ENCODE peak calls at places on chromosomes 16 and 17, in five cellular contexts. One of them, this sample, is unnamed.

GRCh38 chr17:45719335-45720071 is 64.6 kb upstream of the CRHR1 start:
- DNase-seq in adipocyte: peak
- DNase-seq in HCEC 1CT: peak
- DNase-seq in T-helper 17 cell: no peak
- DNase-seq in psoas muscle: no peak
- DNase-seq in this sample: peak

GRCh38 chr17:81151039-81151677 is 14.1 kb upstream of the PVALEF start:
- DNase-seq in adipocyte: no peak
- DNase-seq in HCEC 1CT: no peak
- DNase-seq in T-helper 17 cell: no peak
- DNase-seq in psoas muscle: no peak
- DNase-seq in this sample: no peak

GRCh38 chr16:22816475-22816874 is 2.5 kb downstream of the HS3ST2 start:
- DNase-seq in adipocyte: no peak
- DNase-seq in HCEC 1CT: peak
- DNase-seq in T-helper 17 cell: no peak
- DNase-seq in psoas muscle: no peak
- DNase-seq in this sample: no peak

GRCh38 chr16:67965668-67966548 is 2.5 kb downstream of the SLC12A4 start:
- DNase-seq in adipocyte: peak
- DNase-seq in HCEC 1CT: no peak
- DNase-seq in T-helper 17 cell: no peak
- DNase-seq in psoas muscle: no peak
- DNase-seq in this sample: peak

GRCh38 chr16:52141871-52142270 is 405.1 kb downstream of the TOX3 start:
- DNase-seq in adipocyte: no peak
- DNase-seq in HCEC 1CT: no peak
- DNase-seq in T-helper 17 cell: no peak
- DNase-seq in psoas muscle: no peak
- DNase-seq in this sample: no peak

GRCh38 chr16:78705694-78706093 is 606.2 kb downstream of the WWOX start:
- DNase-seq in adipocyte: no peak
- DNase-seq in HCEC 1CT: no peak
- DNase-seq in T-helper 17 cell: no peak
- DNase-seq in psoas muscle: no peak
- DNase-seq in this sample: no peak

GRCh38 chr17:68089881-68090280 is 54.3 kb downstream of the KPNA2 start:
- DNase-seq in adipocyte: no peak
- DNase-seq in HCEC 1CT: no peak
- DNase-seq in T-helper 17 cell: no peak
- DNase-seq in psoas muscle: no peak
- DNase-seq in this sample: no peak

GRCh38 chr17:64442550-64442971 is 6.4 kb upstream of the MILR1 start:
- DNase-seq in adipocyte: no peak
- DNase-seq in HCEC 1CT: no peak
- DNase-seq in T-helper 17 cell: no peak
- DNase-seq in psoas muscle: no peak
- DNase-seq in this sample: no peak

GRCh38 chr16:67282447-67282805 is 3.1 kb downstream of the PLEKHG4 start:
- DNase-seq in adipocyte: no peak
- DNase-seq in HCEC 1CT: no peak
- DNase-seq in T-helper 17 cell: no peak
- DNase-seq in psoas muscle: no peak
- DNase-seq in this sample: no peak

GRCh38 chr17:80822700-80823410 is 168.8 kb upstream of the CHMP6 start:
- DNase-seq in adipocyte: no peak
- DNase-seq in HCEC 1CT: no peak
- DNase-seq in T-helper 17 cell: no peak
- DNase-seq in psoas muscle: no peak
- DNase-seq in this sample: no peak

GRCh38 chr16:1591306-1591705 is 20.6 kb downstream of the IFT140 start:
- DNase-seq in adipocyte: no peak
- DNase-seq in HCEC 1CT: no peak
- DNase-seq in T-helper 17 cell: no peak
- DNase-seq in psoas muscle: no peak
- DNase-seq in this sample: no peak

GRCh38 chr16:89574681-89575246 is 794 bp upstream of the CPNE7 start:
- DNase-seq in adipocyte: peak
- DNase-seq in HCEC 1CT: peak
- DNase-seq in T-helper 17 cell: peak
- DNase-seq in psoas muscle: peak
- DNase-seq in this sample: peak

GRCh38 chr17:17151541-17151940 is 54.6 kb downstream of the PLD6 start:
- DNase-seq in adipocyte: peak
- DNase-seq in HCEC 1CT: peak
- DNase-seq in T-helper 17 cell: no peak
- DNase-seq in psoas muscle: no peak
- DNase-seq in this sample: peak

GRCh38 chr16:89120921-89121351 is 27.3 kb downstream of the ACSF3 start:
- DNase-seq in adipocyte: no peak
- DNase-seq in HCEC 1CT: no peak
- DNase-seq in T-helper 17 cell: no peak
- DNase-seq in psoas muscle: peak
- DNase-seq in this sample: no peak

GRCh38 chr17:81794509-81794908 is 9.4 kb upstream of the GCGR start:
- DNase-seq in adipocyte: no peak
- DNase-seq in HCEC 1CT: no peak
- DNase-seq in T-helper 17 cell: no peak
- DNase-seq in psoas muscle: no peak
- DNase-seq in this sample: peak

GRCh38 chr16:85234310-85235235 is 122.3 kb upstream of the CIBAR2 start:
- DNase-seq in adipocyte: peak
- DNase-seq in HCEC 1CT: peak
- DNase-seq in T-helper 17 cell: no peak
- DNase-seq in psoas muscle: peak
- DNase-seq in this sample: peak

GRCh38 chr16:16131659-16132058 is 91.6 kb downstream of the ABCC6 start:
- DNase-seq in adipocyte: no peak
- DNase-seq in HCEC 1CT: no peak
- DNase-seq in T-helper 17 cell: no peak
- DNase-seq in psoas muscle: no peak
- DNase-seq in this sample: no peak

This sample was measured in GM03348.